ENCODE peak calls at places on chromosomes 6 and 20, in seven cellular contexts. J is GM13976; L is activated CD4-positive, alpha-beta T cell treated with anti-CD3 and anti-CD28 coated beads, Interleukin-2, amount 10 ng/mL, durations not matched to agents 7 days and 5 days; V is KBM-7; I is stimulated activated CD4-positive, alpha-beta T cell treated with anti-CD3 and anti-CD28 coated beads, Interleukin-1b, Interleukin-23, amount 100 ng/mL, for 1 hour; C is HTR-8/SVneo; W is glomerular endothelial cell. U is an unnamed sample.

GRCh38 chr20:5890773-5891441 is 59.4 kb downstream of the TRMT6 start:
- DNase-seq in J (no peak), L (no peak), V (no peak), I (no peak), C (no peak), W (no peak), U (no peak)

GRCh38 chr6:30912746-30913520 is 1.1 kb upstream of the VARS2 start:
- DNase-seq in J (no peak), L (no peak), V (no peak), I (no peak), C (no peak), W (no peak), U (no peak)

GRCh38 chr20:16844406-16844805 is 96.2 kb downstream of the OTOR start:
- DNase-seq in J (no peak), L (no peak), V (no peak), I (no peak), C (no peak), W (no peak), U (no peak)

GRCh38 chr6:138689849-138690248 is 83.7 kb upstream of the CCDC28A start:
- DNase-seq in J (no peak), L (no peak), V (no peak), I (no peak), C (no peak), W (no peak), U (no peak)

GRCh38 chr6:12366732-12367131 is 76.6 kb downstream of the EDN1 start:
- DNase-seq in J (no peak), L (no peak), V (no peak), I (no peak), C (no peak), W (no peak), U (no peak)

GRCh38 chr6:87815449-87815848 is 113.4 kb upstream of the AKIRIN2 start:
- DNase-seq in J (no peak), L (no peak), V (no peak), I (no peak), C (no peak), W (no peak), U (no peak)

GRCh38 chr6:87755697-87756671 is 54.0 kb upstream of the AKIRIN2 start:
- DNase-seq in J (no peak), L (no peak), V (peak), I (no peak), C (no peak), W (no peak), U (no peak)

GRCh38 chr20:62557425-62557824 is 81.6 kb upstream of the GATA5 start:
- DNase-seq in J (no peak), L (no peak), V (no peak), I (no peak), C (peak), W (no peak), U (no peak)

GRCh38 chr6:29967379-29968010 is 25.2 kb downstream of the HLA-A start:
- DNase-seq in J (no peak), L (no peak), V (peak), I (no peak), C (no peak), W (no peak), U (no peak)

GRCh38 chr6:6518627-6519026 is 69.9 kb upstream of the LY86 start:
- DNase-seq in J (no peak), L (no peak), V (no peak), I (no peak), C (no peak), W (no peak), U (no peak)

GRCh38 chr6:75421316-75422023 is 72.1 kb downstream of the FILIP1 start:
- DNase-seq in J (no peak), L (no peak), V (no peak), I (no peak), C (no peak), W (no peak), U (no peak)

GRCh38 chr20:57582432-57583288 is 21.8 kb downstream of the PCK1 start:
- DNase-seq in J (no peak), L (no peak), V (no peak), I (no peak), C (peak), W (no peak), U (no peak)

GRCh38 chr20:25059487-25059820 is 1.5 kb upstream of the ACSS1 start:
- DNase-seq in J (no peak), L (no peak), V (no peak), I (no peak), C (no peak), W (no peak), U (no peak)

GRCh38 chr20:44664127-44664526 is 12.6 kb upstream of the ADA start:
- DNase-seq in J (no peak), L (no peak), V (peak), I (no peak), C (no peak), W (no peak), U (no peak)

GRCh38 chr20:22524393-22525015 is 59.9 kb downstream of the FOXA2 start:
- DNase-seq in J (no peak), L (no peak), V (no peak), I (no peak), C (no peak), W (no peak), U (no peak)

GRCh38 chr6:169852504-169853195 is 101.2 kb downstream of the ERMARD start:
- DNase-seq in J (no peak), L (no peak), V (no peak), I (no peak), C (no peak), W (no peak), U (no peak)

GRCh38 chr20:11454966-11455799 is 462.5 kb upstream of the BTBD3 start:
- DNase-seq in J (no peak), L (no peak), V (no peak), I (no peak), C (peak), W (peak), U (no peak)

GRCh38 chr6:133889557-133890301 is 816 bp downstream of the TCF21 start:
- DNase-seq in J (peak), L (no peak), V (no peak), I (no peak), C (peak), W (no peak), U (no peak)

GRCh38 chr6:51394061-51394460 is 575.4 kb downstream of the TFAP2B start:
- DNase-seq in J (no peak), L (no peak), V (no peak), I (no peak), C (no peak), W (no peak), U (no peak)

GRCh38 chr6:43963203-43963602 is 164.0 kb downstream of the MRPL14 start:
- DNase-seq in J (no peak), L (no peak), V (no peak), I (no peak), C (no peak), W (no peak), U (no peak)

GRCh38 chr20:32963176-32963575 is 41.1 kb downstream of the SUN5 start:
- DNase-seq in J (peak), L (no peak), V (no peak), I (no peak), C (no peak), W (no peak), U (no peak)

GRCh38 chr6:39835856-39836442 is 43.8 kb downstream of the DAAM2 start:
- DNase-seq in J (no peak), L (no peak), V (no peak), I (no peak), C (no peak), W (no peak), U (no peak)

GRCh38 chr6:154448448-154449096 is 61.9 kb downstream of the CNKSR3 start:
- DNase-seq in J (no peak), L (no peak), V (no peak), I (no peak), C (peak), W (peak), U (no peak)

GRCh38 chr6:139538366-139538765 is 163.9 kb upstream of the CITED2 start:
- DNase-seq in J (no peak), L (no peak), V (no peak), I (no peak), C (no peak), W (peak), U (no peak)

GRCh38 chr20:63093966-63094766 is 87.4 kb upstream of the BHLHE23 start:
- DNase-seq in J (no peak), L (no peak), V (no peak), I (no peak), C (no peak), W (no peak), U (no peak)

GRCh38 chr6:141097471-141097870 is 1035.3 kb upstream of the GJE1 start:
- DNase-seq in J (no peak), L (no peak), V (no peak), I (no peak), C (no peak), W (no peak), U (no peak)

GRCh38 chr20:49636447-49636846 is 68.5 kb upstream of the PTGIS start:
- DNase-seq in J (no peak), L (no peak), V (no peak), I (no peak), C (no peak), W (no peak), U (no peak)

GRCh38 chr6:2857580-2858337 is 16.1 kb upstream of the SERPINB1 start:
- DNase-seq in J (peak), L (peak), V (peak), I (peak), C (peak), W (peak), U (no peak)

GRCh38 chr6:142537612-142538478 is 236.0 kb downstream of the ADGRG6 start:
- DNase-seq in J (no peak), L (peak), V (peak), I (no peak), C (peak), W (no peak), U (no peak)

GRCh38 chr20:48846516-48847492 is 19.0 kb upstream of the PREX1 start:
- DNase-seq in J (peak), L (no peak), V (peak), I (no peak), C (peak), W (no peak), U (no peak)

GRCh38 chr20:31698803-31699718 is 23.6 kb downstream of the BCL2L1 start:
- DNase-seq in J (peak), L (peak), V (peak), I (no peak), C (peak), W (peak), U (no peak)

GRCh38 chr6:34246563-34247391 is 2.0 kb downstream of the SMIM29 start:
- DNase-seq in J (peak), L (peak), V (peak), I (no peak), C (no peak), W (no peak), U (no peak)

GRCh38 chr6:145736854-145737181 is 1.5 kb upstream of the EPM2A start:
- DNase-seq in J (no peak), L (no peak), V (no peak), I (no peak), C (no peak), W (no peak), U (peak)

GRCh38 chr20:9500121-9500911 is 14.1 kb upstream of the LAMP5 start:
- DNase-seq in J (no peak), L (no peak), V (no peak), I (no peak), C (no peak), W (no peak), U (no peak)

GRCh38 chr20:58634121-58634817 is 16.8 kb upstream of the STX16 start:
- DNase-seq in J (peak), L (no peak), V (no peak), I (no peak), C (no peak), W (no peak), U (no peak)

GRCh38 chr6:137928286-137928685 is 61.2 kb downstream of the TNFAIP3 start:
- DNase-seq in J (no peak), L (no peak), V (no peak), I (no peak), C (no peak), W (no peak), U (no peak)

GRCh38 chr20:3887870-3888614 is 1.1 kb upstream of the PANK2 start:
- DNase-seq in J (no peak), L (no peak), V (no peak), I (no peak), C (peak), W (no peak), U (no peak)

GRCh38 chr6:3656076-3656475 is 95.4 kb downstream of the PXDC1 start:
- DNase-seq in J (no peak), L (no peak), V (no peak), I (no peak), C (no peak), W (no peak), U (no peak)

GRCh38 chr20:62816031-62816878 is 595 bp upstream of the COL9A3 start:
- DNase-seq in J (no peak), L (no peak), V (no peak), I (no peak), C (peak), W (no peak), U (no peak)

U was measured in tibial nerve.